ENCODE peak calls at places on chromosomes 6 and 20, in seven cellular contexts. B is GM23248, R is HCT116, H is hepatocyte, U is PC-3, O is GM23338, C is OCI-LY7. I is an unnamed sample.

GRCh38 chr6:157798851-157799250 is 24.2 kb upstream of the SNX9 start:
- DNase-seq in B (no peak), R (no peak), H (no peak), U (no peak), O (no peak), C (no peak), I (no peak)

GRCh38 chr6:139567095-139567494 is 192.6 kb upstream of the CITED2 start:
- DNase-seq in B (no peak), R (no peak), H (no peak), U (no peak), O (no peak), C (no peak), I (no peak)

GRCh38 chr20:57711311-57711712 is 1.5 kb upstream of the PMEPA1 start:
- DNase-seq in B (peak), R (no peak), H (no peak), U (peak), O (no peak), C (no peak), I (no peak)

GRCh38 chr6:10954590-10955010 is 67.7 kb downstream of the SYCP2L start:
- DNase-seq in B (peak), R (peak), H (peak), U (peak), O (peak), C (peak), I (peak)

GRCh38 chr6:144712541-144712940 is 427.4 kb downstream of the UTRN start:
- DNase-seq in B (peak), R (no peak), H (no peak), U (peak), O (no peak), C (no peak), I (no peak)

GRCh38 chr6:163867518-163868292 is 453.2 kb downstream of the QKI start:
- DNase-seq in B (no peak), R (no peak), H (no peak), U (no peak), O (peak), C (no peak), I (peak)

GRCh38 chr6:2861822-2862164 is 20.1 kb upstream of the SERPINB1 start:
- DNase-seq in B (no peak), R (no peak), H (no peak), U (no peak), O (no peak), C (no peak), I (no peak)

GRCh38 chr6:157579467-157580031 is 198.6 kb downstream of the ZDHHC14 start:
- DNase-seq in B (no peak), R (no peak), H (no peak), U (peak), O (no peak), C (no peak), I (no peak)

GRCh38 chr20:37308098-37309050 is 18.9 kb downstream of the MANBAL start:
- DNase-seq in B (no peak), R (no peak), H (peak), U (no peak), O (no peak), C (no peak), I (no peak)

GRCh38 chr6:29964553-29964903 is 22.2 kb downstream of the HLA-A start:
- DNase-seq in B (no peak), R (no peak), H (no peak), U (no peak), O (no peak), C (no peak), I (peak)

GRCh38 chr6:70847685-70848084 is 109.2 kb downstream of the B3GAT2 start:
- DNase-seq in B (no peak), R (no peak), H (no peak), U (no peak), O (no peak), C (no peak), I (no peak)

GRCh38 chr6:102115911-102116310 is 722.4 kb downstream of the GRIK2 start:
- DNase-seq in B (no peak), R (no peak), H (no peak), U (peak), O (no peak), C (no peak), I (no peak)

GRCh38 chr20:568097-568864 is 24.7 kb upstream of the CSNK2A1 start:
- DNase-seq in B (no peak), R (no peak), H (no peak), U (no peak), O (no peak), C (no peak), I (no peak)

GRCh38 chr6:49713346-49713745 is at the start of gene CRISP2:
- DNase-seq in B (no peak), R (no peak), H (no peak), U (no peak), O (peak), C (no peak), I (no peak)

GRCh38 chr6:55069132-55069781 is 105.1 kb upstream of the HCRTR2 start:
- DNase-seq in B (peak), R (peak), H (peak), U (peak), O (peak), C (peak), I (peak)

GRCh38 chr6:47130086-47130485 is 88.0 kb upstream of the ADGRF1 start:
- DNase-seq in B (no peak), R (no peak), H (no peak), U (no peak), O (no peak), C (no peak), I (no peak)

GRCh38 chr20:52429029-52429428 is 237.4 kb upstream of the ZFP64 start:
- DNase-seq in B (no peak), R (no peak), H (no peak), U (no peak), O (no peak), C (no peak), I (no peak)

GRCh38 chr20:20184149-20184548 is 131.8 kb downstream of the CFAP61 start:
- DNase-seq in B (peak), R (no peak), H (no peak), U (no peak), O (peak), C (no peak), I (no peak)

GRCh38 chr6:26273673-26274595 is 91.1 kb upstream of the BTN3A2 start:
- DNase-seq in B (peak), R (no peak), H (no peak), U (no peak), O (no peak), C (peak), I (no peak)

GRCh38 chr20:17966432-17967312 is 1.9 kb downstream of the SNX5 start:
- DNase-seq in B (peak), R (no peak), H (peak), U (peak), O (peak), C (peak), I (no peak)

GRCh38 chr6:53662457-53662856 is 3.1 kb downstream of the KLHL31 start:
- DNase-seq in B (no peak), R (no peak), H (no peak), U (no peak), O (no peak), C (no peak), I (no peak)

GRCh38 chr20:19249515-19249914 is 37.1 kb downstream of the SLC24A3 start:
- DNase-seq in B (peak), R (no peak), H (no peak), U (peak), O (no peak), C (no peak), I (no peak)

GRCh38 chr20:47295921-47296426 is 60.5 kb downstream of the ZMYND8 start:
- DNase-seq in B (no peak), R (no peak), H (no peak), U (peak), O (no peak), C (no peak), I (no peak)

GRCh38 chr6:69958978-69959377 is 92.6 kb downstream of the COL19A1 start:
- DNase-seq in B (no peak), R (no peak), H (no peak), U (no peak), O (no peak), C (no peak), I (no peak)

GRCh38 chr20:25544316-25544715 is 41.0 kb downstream of the NINL start:
- DNase-seq in B (no peak), R (no peak), H (no peak), U (no peak), O (no peak), C (no peak), I (no peak)

GRCh38 chr6:96086745-96087144 is 71.0 kb downstream of the FUT9 start:
- DNase-seq in B (no peak), R (no peak), H (no peak), U (no peak), O (no peak), C (no peak), I (no peak)

GRCh38 chr20:47127986-47128385 is 228.5 kb downstream of the ZMYND8 start:
- DNase-seq in B (no peak), R (no peak), H (no peak), U (no peak), O (no peak), C (no peak), I (peak)

GRCh38 chr20:58084966-58085365 is 143.5 kb downstream of the ANKRD60 start:
- DNase-seq in B (peak), R (no peak), H (peak), U (peak), O (no peak), C (no peak), I (no peak)

GRCh38 chr6:36727491-36728021 is 29.9 kb downstream of the RAB44 start:
- DNase-seq in B (peak), R (no peak), H (no peak), U (peak), O (no peak), C (no peak), I (no peak)

GRCh38 chr6:36725581-36725980 is 28.0 kb downstream of the RAB44 start:
- DNase-seq in B (no peak), R (no peak), H (no peak), U (no peak), O (no peak), C (no peak), I (no peak)

GRCh38 chr6:36730424-36731380 is 33.1 kb downstream of the RAB44 start:
- DNase-seq in B (no peak), R (no peak), H (no peak), U (no peak), O (peak), C (no peak), I (no peak)

GRCh38 chr6:36729169-36729549 is 31.5 kb downstream of the RAB44 start:
- DNase-seq in B (peak), R (no peak), H (no peak), U (no peak), O (no peak), C (no peak), I (no peak)

GRCh38 chr6:36728289-36729168 is 30.9 kb downstream of the RAB44 start:
- DNase-seq in B (no peak), R (no peak), H (no peak), U (no peak), O (no peak), C (no peak), I (no peak)
- H2AFZ ChIP-seq in B (no peak), R (no peak), H (no peak), U (no peak), O (no peak), C (no peak), I (no peak)

GRCh38 chr6:118220429-118221128 is 313.5 kb downstream of the SLC35F1 start:
- DNase-seq in B (peak), R (no peak), H (no peak), U (no peak), O (no peak), C (no peak), I (no peak)
- TF ChIP-seq EZH2phosphoT487 in B (no peak), R (no peak), H (no peak), U (no peak), O (no peak), C (no peak), I (no peak)

GRCh38 chr20:4947817-4948559 is 53.3 kb downstream of the SLC23A2 start:
- DNase-seq in B (peak), R (no peak), H (no peak), U (no peak), O (peak), C (no peak), I (no peak)
- H3K4me2 ChIP-seq in B (peak), R (no peak), H (no peak), U (no peak), O (no peak), C (no peak), I (no peak)

DNA sequence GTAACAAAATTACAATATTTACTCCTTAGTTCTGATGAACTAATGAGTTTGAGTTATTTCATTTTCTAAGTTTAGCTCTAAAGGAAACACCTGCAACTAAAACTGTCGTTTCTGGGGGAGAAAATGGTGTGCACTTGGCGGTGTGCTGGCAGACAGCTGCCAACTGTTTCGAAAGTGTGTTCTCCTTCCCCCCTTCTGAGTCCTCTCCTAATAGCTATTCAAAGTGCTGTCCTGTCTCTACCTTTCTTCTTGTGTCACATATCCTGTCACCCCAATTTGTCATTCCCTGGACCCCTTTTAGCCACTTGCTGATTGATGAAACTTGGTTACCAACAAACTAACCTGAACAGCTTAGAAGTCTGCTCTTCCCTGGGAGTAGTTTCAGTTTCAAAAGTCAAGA is 4.9 kb upstream of the UBE2J1 start:
- DNase-seq in B (no peak), R (no peak), H (no peak), U (no peak), O (no peak), C (peak), I (no peak)
- H2AFZ ChIP-seq in B (no peak), R (no peak), H (no peak), U (no peak), O (no peak), C (no peak), I (no peak)

DNA sequence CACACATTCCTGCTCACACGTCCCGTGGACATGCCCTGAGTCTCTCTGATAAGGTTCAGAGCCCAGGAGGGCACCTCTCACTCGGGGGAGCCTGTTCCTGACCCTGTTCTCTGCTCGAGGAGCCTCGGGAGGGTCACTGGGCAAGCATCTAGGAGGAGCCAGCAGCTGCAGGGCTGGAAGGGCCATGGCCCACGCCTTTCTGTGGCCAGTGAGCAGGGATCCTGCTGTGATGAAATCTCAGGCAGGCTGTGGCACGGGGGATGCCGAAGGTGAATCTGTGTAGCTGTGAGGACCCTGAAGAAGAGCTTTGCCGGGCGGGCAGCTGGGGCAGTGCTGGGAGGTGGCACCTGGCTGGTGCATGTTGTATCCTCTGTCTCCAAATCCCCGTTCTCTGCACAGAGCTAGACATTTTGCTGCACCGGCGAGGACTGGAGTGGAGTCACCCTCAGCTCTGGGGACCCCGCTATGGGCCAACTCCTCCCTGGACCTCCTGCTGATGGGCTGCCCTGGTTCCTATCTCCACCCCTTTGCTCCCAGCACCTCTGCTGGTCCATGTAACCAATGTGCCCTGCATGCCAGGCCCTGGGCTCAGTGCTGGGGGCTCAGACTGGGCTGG is 7.1 kb upstream of the NPBWR2 start:
- DNase-seq in B (no peak), R (no peak), H (no peak), U (no peak), O (peak), C (no peak), I (no peak)
- TF ChIP-seq EZH2phosphoT487 in B (no peak), R (no peak), H (no peak), U (no peak), O (no peak), C (no peak), I (no peak)

GRCh38 chr20:48926267-48926666 is 4.8 kb downstream of the ARFGEF2 start:
- DNase-seq in B (no peak), R (no peak), H (no peak), U (no peak), O (no peak), C (no peak), I (no peak)

GRCh38 chr20:48923149-48923718 is 1.7 kb downstream of the ARFGEF2 start:
- DNase-seq in B (peak), R (no peak), H (no peak), U (no peak), O (no peak), C (no peak), I (no peak)

GRCh38 chr20:48921883-48922867 is 664 bp downstream of the ARFGEF2 start:
- DNase-seq in B (peak), R (no peak), H (peak), U (peak), O (peak), C (peak), I (no peak)

GRCh38 chr20:48926816-48927215 is 5.3 kb downstream of the ARFGEF2 start:
- DNase-seq in B (no peak), R (no peak), H (no peak), U (no peak), O (no peak), C (no peak), I (no peak)

GRCh38 chr20:48924711-48925109 is 3.2 kb downstream of the ARFGEF2 start:
- DNase-seq in B (no peak), R (no peak), H (no peak), U (no peak), O (no peak), C (no peak), I (no peak)
- H3K4me2 ChIP-seq in B (no peak), R (peak), H (peak), U (peak), O (no peak), C (peak), I (no peak)

DNA sequence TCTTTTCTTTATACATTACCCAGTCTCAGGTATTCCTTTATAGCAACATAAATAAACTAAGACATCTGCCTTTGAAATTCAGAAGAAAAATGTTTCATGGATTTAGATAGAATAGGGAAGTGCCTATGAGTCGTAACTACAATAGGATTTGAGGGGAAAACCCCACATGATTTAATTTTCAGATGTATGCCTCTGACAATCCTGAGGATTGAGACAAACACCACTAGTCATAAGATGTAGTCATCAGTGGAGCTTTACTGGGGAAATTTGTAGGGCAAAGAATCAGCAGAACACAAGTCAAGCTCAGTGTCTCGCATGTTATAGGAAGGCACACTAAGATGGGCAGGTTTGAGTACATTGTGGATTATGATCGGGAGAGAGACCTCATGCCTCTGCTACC is 566.4 kb downstream of the BMP2 start:
- DNase-seq in B (peak), R (no peak), H (no peak), U (no peak), O (no peak), C (no peak), I (no peak)
- H2AFZ ChIP-seq in B (no peak), R (no peak), H (no peak), U (no peak), O (no peak), C (no peak), I (no peak)

GRCh38 chr6:36463686-36464085 is 20.9 kb downstream of the KCTD20 start:
- DNase-seq in B (peak), R (no peak), H (no peak), U (no peak), O (no peak), C (no peak), I (no peak)

GRCh38 chr6:36459483-36459882 is 16.7 kb downstream of the KCTD20 start:
- DNase-seq in B (no peak), R (no peak), H (no peak), U (no peak), O (no peak), C (no peak), I (no peak)

GRCh38 chr6:36461646-36462045 is 18.8 kb downstream of the KCTD20 start:
- DNase-seq in B (no peak), R (no peak), H (no peak), U (no peak), O (no peak), C (no peak), I (no peak)

GRCh38 chr6:36464233-36464632 is 21.4 kb downstream of the KCTD20 start:
- DNase-seq in B (no peak), R (no peak), H (no peak), U (no peak), O (no peak), C (no peak), I (no peak)

GRCh38 chr6:36460916-36461315 is 18.1 kb downstream of the KCTD20 start:
- DNase-seq in B (no peak), R (no peak), H (no peak), U (no peak), O (no peak), C (no peak), I (no peak)
- TF ChIP-seq EZH2phosphoT487 in B (no peak), R (no peak), H (no peak), U (no peak), O (no peak), C (no peak), I (no peak)

DNA sequence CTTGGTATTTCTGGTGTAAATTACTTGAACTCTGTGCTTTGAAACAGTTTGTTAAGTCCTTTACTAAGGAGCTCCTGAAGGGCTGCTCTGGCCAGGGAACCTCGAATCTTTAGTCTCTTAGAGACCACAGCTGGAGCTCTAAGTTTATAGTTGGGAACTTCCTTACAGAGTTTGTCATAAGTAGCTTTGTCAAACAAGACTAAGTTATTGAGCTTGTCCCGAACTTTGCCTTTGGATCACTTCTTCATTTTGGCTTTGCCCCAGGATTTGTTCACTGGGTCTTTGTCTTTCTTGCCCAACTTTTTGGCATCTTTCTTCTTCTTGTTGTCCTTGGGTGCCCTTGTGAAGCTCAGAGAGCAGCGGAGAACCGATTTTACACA is 64.8 kb downstream of the FAM50B start:
- DNase-seq in B (peak), R (no peak), H (no peak), U (peak), O (no peak), C (no peak), I (no peak)
- H3K4me2 ChIP-seq in B (peak), R (no peak), H (no peak), U (peak), O (no peak), C (no peak), I (no peak)

GRCh38 chr6:136066005-136066404 is 184.1 kb downstream of the MTFR2 start:
- DNase-seq in B (peak), R (no peak), H (no peak), U (no peak), O (no peak), C (no peak), I (no peak)

GRCh38 chr6:136063095-136063494 is 187.0 kb downstream of the MTFR2 start:
- DNase-seq in B (no peak), R (no peak), H (no peak), U (no peak), O (no peak), C (no peak), I (no peak)

GRCh38 chr6:136069119-136069518 is 181.0 kb downstream of the MTFR2 start:
- DNase-seq in B (peak), R (no peak), H (peak), U (no peak), O (no peak), C (no peak), I (no peak)

GRCh38 chr6:136070815-136071214 is 179.3 kb downstream of the MTFR2 start:
- DNase-seq in B (no peak), R (no peak), H (no peak), U (no peak), O (peak), C (no peak), I (no peak)

GRCh38 chr6:136067731-136068341 is 182.3 kb downstream of the MTFR2 start:
- DNase-seq in B (peak), R (peak), H (no peak), U (no peak), O (peak), C (no peak), I (peak)
- H2AFZ ChIP-seq in B (peak), R (peak), H (no peak), U (no peak), O (peak), C (no peak), I (no peak)